ENCODE peak calls at places on chromosome 11, in ten cellular contexts. J is CD8-positive, alpha-beta T cell; X is naive thymus-derived CD4-positive, alpha-beta T cell; V is left ventricle myocardium inferior; Z is lower lobe of right lung; D is neural progenitor cell; W is cardiac muscle cell; P is MM.1S; E is stomach; M is sigmoid colon. B is an unnamed sample.

GRCh38 chr11:12201016-12201985 is 90.9 kb downstream of the MICAL2 start:
- DNase-seq in J (no peak), X (no peak), V (peak; percentile 72), Z (no peak), D (no peak), W (peak; percentile 98), P (no peak), E (no peak), M (no peak), B (no peak)

GRCh38 chr11:131868769-131869482 is 498.5 kb downstream of the NTM start:
- DNase-seq in J (no peak), X (no peak), V (no peak), Z (no peak), D (no peak), W (no peak), P (no peak), E (no peak), M (no peak), B (no peak)

GRCh38 chr11:134819026-134819425 is 407.0 kb upstream of the B3GAT1 start:
- DNase-seq in J (no peak), X (no peak), V (no peak), Z (no peak), D (peak; percentile 63), W (no peak), P (no peak), E (no peak), M (no peak), B (no peak)

GRCh38 chr11:111836766-111837165 is 34.6 kb downstream of the ALG9 start:
- DNase-seq in J (no peak), X (no peak), V (no peak), Z (no peak), D (no peak), W (peak; percentile 54), P (peak; percentile 61), E (no peak), M (no peak), B (no peak)

GRCh38 chr11:75968021-75968685 is 153.1 kb downstream of the UVRAG start:
- DNase-seq in J (no peak), X (no peak), V (no peak), Z (no peak), D (no peak), W (peak; percentile 10), P (no peak), E (no peak), M (no peak), B (no peak)

GRCh38 chr11:762421-763072 is 14.7 kb downstream of the GATD1 start:
- DNase-seq in J (no peak), X (no peak), V (no peak), Z (peak; percentile 58), D (no peak), W (peak; percentile 74), P (no peak), E (peak; percentile 47), M (no peak), B (no peak)

GRCh38 chr11:69640995-69641581 is at the start of gene CCND1:
- DNase-seq in J (no peak), X (peak; percentile 40), V (peak; percentile 76), Z (peak; percentile 80), D (peak; percentile 96), W (peak; percentile 91), P (peak; percentile 82), E (peak; percentile 75), M (peak; percentile 77), B (no peak)

GRCh38 chr11:61172888-61173287 is 11.7 kb upstream of the VPS37C start:
- DNase-seq in J (no peak), X (no peak), V (no peak), Z (no peak), D (no peak), W (no peak), P (no peak), E (peak; percentile 11), M (peak; percentile 11), B (no peak)

GRCh38 chr11:2886191-2886894 is 768 bp upstream of the CDKN1C start:
- DNase-seq in J (no peak), X (peak; percentile 33), V (peak; percentile 41), Z (peak; percentile 66), D (peak; percentile 85), W (peak; percentile 57), P (no peak), E (no peak), M (peak; percentile 85), B (no peak)

GRCh38 chr11:75668508-75669297 is at the start of gene MAP6:
- DNase-seq in J (no peak), X (no peak), V (peak; percentile 27), Z (no peak), D (peak; percentile 85), W (no peak), P (peak; percentile 12), E (no peak), M (no peak), B (peak; percentile 5)

GRCh38 chr11:36254739-36255138 is 34.5 kb downstream of the COMMD9 start:
- DNase-seq in J (no peak), X (no peak), V (no peak), Z (no peak), D (no peak), W (no peak), P (no peak), E (no peak), M (no peak), B (no peak)

GRCh38 chr11:65452806-65453490 is 30.4 kb downstream of the NEAT1 start:
- DNase-seq in J (no peak), X (no peak), V (no peak), Z (no peak), D (no peak), W (peak; percentile 74), P (no peak), E (no peak), M (no peak), B (no peak)

GRCh38 chr11:65625628-65626342 is 10.2 kb downstream of the PCNX3 start:
- DNase-seq in J (peak; percentile 24), X (no peak), V (peak; percentile 70), Z (peak; percentile 81), D (peak; percentile 72), W (peak; percentile 50), P (no peak), E (peak; percentile 76), M (no peak), B (peak; percentile 21)

GRCh38 chr11:96167787-96168186 is 175.2 kb downstream of the MAML2 start:
- DNase-seq in J (no peak), X (no peak), V (no peak), Z (no peak), D (no peak), W (no peak), P (no peak), E (no peak), M (no peak), B (no peak)

GRCh38 chr11:96168623-96169022 is 174.4 kb downstream of the MAML2 start:
- DNase-seq in J (no peak), X (no peak), V (no peak), Z (no peak), D (no peak), W (peak; percentile 96), P (no peak), E (no peak), M (peak; percentile 82), B (no peak)

GRCh38 chr11:96173424-96173823 is 169.6 kb downstream of the MAML2 start:
- DNase-seq in J (no peak), X (no peak), V (no peak), Z (no peak), D (no peak), W (no peak), P (no peak), E (no peak), M (no peak), B (no peak)

GRCh38 chr11:96167233-96167632 is 175.8 kb downstream of the MAML2 start:
- DNase-seq in J (no peak), X (no peak), V (no peak), Z (no peak), D (peak; percentile 39), W (no peak), P (no peak), E (no peak), M (no peak), B (no peak)

GRCh38 chr11:96169250-96169649 is 173.7 kb downstream of the MAML2 start:
- DNase-seq in J (no peak), X (no peak), V (no peak), Z (no peak), D (no peak), W (no peak), P (no peak), E (no peak), M (no peak), B (no peak)
- H3K4me1 ChIP-seq in J (peaks cover 36% of the 10 kb centered on the region), X (no peaks in the 10 kb centered on the region), V (peaks cover 33% of the 10 kb centered on the region), Z (peaks cover 38% of the 10 kb centered on the region), D (peaks cover 17% of the 10 kb centered on the region), W (no peaks in the 10 kb centered on the region), P (no peaks in the 10 kb centered on the region), E (peaks cover 41% of the 10 kb centered on the region), M (no peaks in the 10 kb centered on the region), B (peaks cover 10% of the 10 kb centered on the region)

GRCh38 chr11:92046103-92046502 is 178.5 kb upstream of the FAT3 start:
- DNase-seq in J (no peak), X (no peak), V (no peak), Z (no peak), D (no peak), W (no peak), P (no peak), E (no peak), M (no peak), B (no peak)
- H3K4me3 ChIP-seq in J (no peak overlapping the region), X (no peak overlapping the region), V (no peak overlapping the region), Z (no peak overlapping the region), D (no peak overlapping the region), W (no peak overlapping the region), P (no peak overlapping the region), E (no peak overlapping the region), M (no peak overlapping the region), B (no peak overlapping the region)

GRCh38 chr11:33158596-33158995 is 2.7 kb downstream of the CSTF3 start:
- DNase-seq in J (no peak), X (no peak), V (no peak), Z (no peak), D (no peak), W (no peak), P (no peak), E (no peak), M (no peak), B (no peak)
- H3K4me1 ChIP-seq in J (peaks cover 39% of the 10 kb centered on the region), X (peaks cover 11% of the 10 kb centered on the region), V (peaks cover 56% of the 10 kb centered on the region), Z (peaks cover 44% of the 10 kb centered on the region), D (peaks cover 16% of the 10 kb centered on the region), W (peaks cover 12% of the 10 kb centered on the region), P (peaks cover 4% of the 10 kb centered on the region), E (peaks cover 58% of the 10 kb centered on the region), M (peaks cover 25% of the 10 kb centered on the region), B (peaks cover 44% of the 10 kb centered on the region)

GRCh38 chr11:120358729-120359128 is 22.5 kb downstream of the ARHGEF12 start:
- DNase-seq in J (no peak), X (no peak), V (no peak), Z (no peak), D (no peak), W (no peak), P (no peak), E (no peak), M (no peak), B (no peak)

GRCh38 chr11:120357620-120358019 is 21.4 kb downstream of the ARHGEF12 start:
- DNase-seq in J (no peak), X (no peak), V (no peak), Z (no peak), D (no peak), W (no peak), P (no peak), E (no peak), M (no peak), B (no peak)

DNA sequence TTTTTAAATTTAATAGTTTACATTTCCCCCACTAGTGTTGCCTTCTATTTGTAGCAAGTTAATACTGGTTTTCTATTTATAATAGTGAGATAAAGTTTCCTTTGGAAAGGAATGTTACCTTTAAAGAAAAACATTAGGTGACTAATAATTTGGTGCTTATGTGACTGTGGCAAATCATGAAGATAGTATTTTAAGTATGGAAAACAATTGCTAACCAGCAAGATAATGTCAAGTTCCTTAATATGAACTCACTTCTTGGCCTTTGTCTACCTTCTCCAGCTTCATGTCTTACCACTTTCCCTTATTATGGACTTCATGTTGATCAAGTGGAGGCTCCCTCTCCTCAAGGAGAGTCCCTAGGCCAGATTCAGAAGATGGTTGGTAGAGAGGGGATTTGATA is 27.2 kb downstream of the ARHGEF12 start:
- DNase-seq in J (no peak), X (no peak), V (no peak), Z (no peak), D (no peak), W (no peak), P (no peak), E (no peak), M (no peak), B (no peak)
- H3K4me3 ChIP-seq in J (no peak overlapping the region), X (no peak overlapping the region), V (no peak overlapping the region), Z (no peak overlapping the region), D (no peak overlapping the region), W (no peak overlapping the region), P (no peak overlapping the region), E (no peak overlapping the region), M (no peak overlapping the region), B (no peak overlapping the region)

B was measured in CD4-positive, CD25-positive, alpha-beta regulatory T cell.